ENCODE peak calls at places on chromosome 19, in eight cellular contexts. T is neural progenitor cell, I is PC-3, N is OCI-LY7, O is hepatocyte, R is HCT116, U is MM.1S, G is GM23338. K is an unnamed sample.

GRCh38 chr19:34171877-34172660 is at the start of gene LSM14A:
- DNase-seq in T (peak; percentile 97), I (peak; percentile 72), N (peak; percentile 93), O (peak; percentile 97), R (peak; percentile 64), U (peak; percentile 88), G (peak; percentile 94), K (peak; percentile 97)

GRCh38 chr19:3441089-3441985 is 39.0 kb downstream of the SMIM24 start:
- DNase-seq in T (no peak), I (no peak), N (no peak), O (no peak), R (no peak), U (no peak), G (no peak), K (no peak)

GRCh38 chr19:12064266-12065099 is at the start of gene ZNF844:
- DNase-seq in T (peak; percentile 93), I (peak; percentile 89), N (peak; percentile 89), O (peak; percentile 96), R (no peak), U (no peak), G (peak; percentile 97), K (peak; percentile 95)

GRCh38 chr19:33310606-33311325 is 8.4 kb upstream of the CEBPA start:
- DNase-seq in T (no peak), I (peak; percentile 66), N (no peak), O (no peak), R (no peak), U (no peak), G (peak; percentile 45), K (no peak)

GRCh38 chr19:11766597-11767591 is at the start of gene ZNF441:
- DNase-seq in T (peak; percentile 97), I (peak; percentile 98), N (peak; percentile 96), O (peak; percentile 98), R (peak; percentile 79), U (peak; percentile 96), G (peak; percentile 99), K (peak; percentile 98)

GRCh38 chr19:8592231-8593009 is 15.2 kb upstream of the MYO1F start:
- DNase-seq in T (peak; percentile 100), I (peak; percentile 33), N (peak; percentile 30), O (peak; percentile 99), R (no peak), U (no peak), G (peak; percentile 100), K (peak; percentile 100)

GRCh38 chr19:46000497-46001246 is 5.4 kb downstream of the CCDC61 start:
- DNase-seq in T (peak; percentile 79), I (no peak), N (peak; percentile 81), O (peak; percentile 73), R (no peak), U (no peak), G (peak; percentile 85), K (peak; percentile 22)

GRCh38 chr19:6766357-6767080 is 716 bp downstream of the SH2D3A start:
- DNase-seq in T (no peak), I (no peak), N (peak; percentile 39), O (no peak), R (no peak), U (peak; percentile 31), G (no peak), K (no peak)

GRCh38 chr19:44260343-44260681 is 626 bp downstream of the ZNF233 start:
- DNase-seq in T (peak; percentile 18), I (no peak), N (no peak), O (peak; percentile 26), R (no peak), U (peak; percentile 19), G (peak; percentile 21), K (no peak)

GRCh38 chr19:57271280-57271679 is 9.0 kb upstream of the ZNF460 start:
- DNase-seq in T (no peak), I (no peak), N (no peak), O (no peak), R (no peak), U (no peak), G (no peak), K (no peak)

GRCh38 chr19:1019616-1019961 is 1.3 kb downstream of the TMEM259 start:
- DNase-seq in T (no peak), I (no peak), N (no peak), O (no peak), R (no peak), U (no peak), G (no peak), K (no peak)

GRCh38 chr19:1018932-1019615 is 1.8 kb downstream of the TMEM259 start:
- DNase-seq in T (no peak), I (no peak), N (no peak), O (no peak), R (no peak), U (peak; percentile 42), G (no peak), K (no peak)

GRCh38 chr19:1017115-1017905 is 3.6 kb downstream of the TMEM259 start:
- DNase-seq in T (no peak), I (peak; percentile 47), N (no peak), O (no peak), R (no peak), U (peak; percentile 70), G (no peak), K (no peak)

GRCh38 chr19:1017906-1018305 is 3.0 kb downstream of the TMEM259 start:
- DNase-seq in T (no peak), I (no peak), N (no peak), O (no peak), R (no peak), U (no peak), G (no peak), K (no peak)

GRCh38 chr19:1018393-1018792 is 2.5 kb downstream of the TMEM259 start:
- DNase-seq in T (no peak), I (no peak), N (no peak), O (no peak), R (no peak), U (no peak), G (no peak), K (no peak)
- H3K4me1 ChIP-seq in T (peaks cover 21% of the 10 kb centered on the region), I (peaks cover 22% of the 10 kb centered on the region), N (peaks cover 51% of the 10 kb centered on the region), O (peaks cover 42% of the 10 kb centered on the region), R (peaks cover 54% of the 10 kb centered on the region), U (peaks cover 45% of the 10 kb centered on the region), G (peaks cover 8% of the 10 kb centered on the region), K (peaks cover 33% of the 10 kb centered on the region)

DNA sequence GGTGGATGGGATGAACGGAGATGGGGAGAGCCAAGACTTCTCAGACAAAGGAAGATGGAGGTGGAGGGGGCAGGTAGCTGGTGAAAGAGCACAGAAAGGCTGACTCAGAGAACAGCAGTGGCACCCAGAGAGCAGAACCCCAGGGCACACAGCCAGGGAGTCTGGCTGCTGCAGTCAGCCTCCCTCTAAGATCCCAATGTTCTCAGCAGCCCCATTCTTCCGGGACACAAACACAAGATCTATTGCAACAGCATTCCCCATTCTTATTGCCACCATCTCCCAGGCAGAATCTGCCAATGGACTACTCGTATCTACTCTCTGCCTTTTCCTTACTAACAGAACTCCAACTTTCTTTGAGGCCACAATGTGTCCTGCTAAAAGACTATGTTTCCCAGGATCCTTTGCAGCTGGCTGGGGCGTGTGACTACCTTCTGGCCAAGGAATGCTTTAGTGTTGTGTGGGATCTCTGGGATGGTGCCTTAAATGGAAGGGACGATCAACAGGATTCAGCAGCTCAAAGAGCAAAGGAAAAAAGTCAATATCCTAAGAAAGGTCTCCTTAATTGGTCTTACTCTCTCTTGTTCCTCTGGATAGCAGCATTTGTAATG is 7.5 kb downstream of the THAP8 start:
- DNase-seq in T (no peak), I (no peak), N (no peak), O (no peak), R (no peak), U (no peak), G (peak; percentile 38), K (peak; percentile 43)
- TF ChIP-seq EZH2phosphoT487 in T (no peak), I (no peak), N (no peak), O (no peak), R (no peak), U (no peak), G (no peak), K (no peak)

GRCh38 chr19:611506-611869 is 21.8 kb downstream of the HCN2 start:
- DNase-seq in T (no peak), I (peak; percentile 48), N (no peak), O (no peak), R (no peak), U (no peak), G (no peak), K (peak; percentile 98)
- H2AFZ ChIP-seq in T (no peak overlapping the region), I (no peak overlapping the region), N (peak overlapping the region; percentile 84), O (no peak overlapping the region), R (no peak overlapping the region), U (no peak overlapping the region), G (no peak overlapping the region), K (no peak overlapping the region)

DNA sequence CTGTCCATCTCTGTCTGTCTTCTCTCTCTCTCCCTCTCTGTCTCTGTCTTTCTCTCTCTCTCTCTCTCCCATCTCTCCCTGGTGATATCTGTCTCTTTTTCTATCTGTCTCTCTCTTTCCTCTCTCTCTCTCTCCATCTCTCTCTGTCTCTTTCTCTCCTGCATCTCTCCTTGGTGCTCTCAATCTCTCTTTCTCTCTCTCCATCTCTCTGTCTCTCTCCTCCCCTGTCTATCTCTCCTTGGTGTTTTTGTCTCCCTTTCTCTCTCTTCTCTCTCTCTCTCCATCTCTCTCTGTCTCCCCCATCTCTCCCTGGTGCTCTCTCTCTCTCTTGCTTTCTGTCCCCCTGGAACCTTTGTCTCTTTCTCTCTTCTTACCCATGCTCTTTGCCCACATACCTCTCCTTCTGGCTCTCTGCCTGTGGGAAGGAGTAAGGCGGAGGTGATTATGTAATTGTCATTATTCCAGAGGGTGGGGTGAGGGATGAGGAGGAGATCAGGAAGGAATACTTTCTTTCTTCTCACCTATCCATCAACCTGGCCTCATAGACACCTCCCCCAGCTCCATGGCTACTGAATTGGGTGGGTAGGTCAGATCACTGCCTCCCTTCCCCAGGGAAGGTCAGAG is 30.9 kb upstream of the CYP2B6 start:
- DNase-seq in T (no peak), I (peak; percentile 25), N (no peak), O (no peak), R (no peak), U (no peak), G (no peak), K (no peak)
- H3K4me1 ChIP-seq in T (peaks cover 7% of the 10 kb centered on the region), I (peaks cover 20% of the 10 kb centered on the region), N (no peaks in the 10 kb centered on the region), O (no peaks in the 10 kb centered on the region), R (no peaks in the 10 kb centered on the region), U (no peaks in the 10 kb centered on the region), G (no peaks in the 10 kb centered on the region), K (no peaks in the 10 kb centered on the region)

GRCh38 chr19:1392939-1393530 is 8.3 kb downstream of the GAMT start:
- DNase-seq in T (no peak), I (no peak), N (no peak), O (no peak), R (no peak), U (no peak), G (no peak), K (no peak)
- TF ChIP-seq EZH2phosphoT487 in T (no peak), I (no peak), N (no peak), O (no peak), R (no peak), U (no peak), G (no peak), K (no peak)

GRCh38 chr19:51168571-51169282 is 26.6 kb downstream of the SIGLEC7 start:
- DNase-seq in T (no peak), I (no peak), N (no peak), O (no peak), R (no peak), U (no peak), G (no peak), K (no peak)
- H2AFZ ChIP-seq in T (no peak overlapping the region), I (no peak overlapping the region), N (no peak overlapping the region), O (no peak overlapping the region), R (peak overlapping the region; percentile 71), U (no peak overlapping the region), G (no peak overlapping the region), K (no peak overlapping the region)

GRCh38 chr19:1290699-1291651 is 5.3 kb downstream of the EFNA2 start:
- DNase-seq in T (no peak), I (no peak), N (no peak), O (peak; percentile 83), R (no peak), U (no peak), G (no peak), K (no peak)
- H3K4me1 ChIP-seq in T (peaks cover 17% of the 10 kb centered on the region), I (no peaks in the 10 kb centered on the region), N (peaks cover 30% of the 10 kb centered on the region), O (peaks cover 33% of the 10 kb centered on the region), R (peaks cover 28% of the 10 kb centered on the region), U (no peaks in the 10 kb centered on the region), G (no peaks in the 10 kb centered on the region), K (no peaks in the 10 kb centered on the region)

GRCh38 chr19:42555801-42556200 is 27.5 kb upstream of the CEACAM1 start:
- DNase-seq in T (no peak), I (no peak), N (no peak), O (no peak), R (no peak), U (no peak), G (no peak), K (no peak)
- TF ChIP-seq EZH2phosphoT487 in T (no peak), I (no peak), N (no peak), O (no peak), R (no peak), U (no peak), G (no peak), K (no peak)

K was measured in GM23248.